ENCODE peak calls at places on chromosomes 16 and 17, in ten cellular contexts. F, V, Z, I, N, X, Q, K, B and T are unnamed samples.

GRCh38 chr16:90078594-90078895 is 1.4 kb upstream of the PRDM7 start:
- DNase-seq in F (no peak), V (no peak), Z (no peak), I (no peak), N (no peak), X (no peak), Q (no peak), K (no peak), B (no peak), T (no peak)

GRCh38 chr16:72244853-72245252 is 72.9 kb upstream of the PMFBP1 start:
- DNase-seq in F (no peak), V (no peak), Z (no peak), I (peak; percentile 22), N (no peak), X (peak; percentile 22), Q (no peak), K (no peak), B (no peak), T (no peak)

GRCh38 chr17:64386412-64387144 is 4.1 kb downstream of the PECAM1 start:
- DNase-seq in F (no peak), V (no peak), Z (no peak), I (no peak), N (no peak), X (no peak), Q (no peak), K (peak; percentile 34), B (no peak), T (no peak)

GRCh38 chr16:1708083-1708767 is 2.2 kb downstream of the MAPK8IP3 start:
- DNase-seq in F (no peak), V (no peak), Z (no peak), I (no peak), N (no peak), X (no peak), Q (no peak), K (no peak), B (no peak), T (no peak)

GRCh38 chr16:75262104-75262799 is 10.8 kb upstream of the BCAR1 start:
- DNase-seq in F (no peak), V (no peak), Z (no peak), I (no peak), N (no peak), X (no peak), Q (no peak), K (peak; percentile 64), B (no peak), T (no peak)

GRCh38 chr17:63431939-63432804 is 13.9 kb downstream of the CYB561 start:
- DNase-seq in F (no peak), V (peak; percentile 90), Z (no peak), I (no peak), N (no peak), X (no peak), Q (no peak), K (peak; percentile 63), B (no peak), T (peak; percentile 70)

GRCh38 chr16:20610892-20611349 is 34.8 kb upstream of the ACSM2B start:
- DNase-seq in F (no peak), V (no peak), Z (no peak), I (no peak), N (no peak), X (no peak), Q (no peak), K (no peak), B (no peak), T (no peak)

GRCh38 chr17:73990290-73990689 is 213.2 kb upstream of the RPL38 start:
- DNase-seq in F (no peak), V (no peak), Z (no peak), I (no peak), N (no peak), X (no peak), Q (no peak), K (no peak), B (no peak), T (no peak)